ENCODE peak calls at places on chromosomes 16 and 17, in ten cellular contexts. One of them, this sample, is unnamed.

GRCh38 chr17:80625627-80626026 is 81.0 kb downstream of the RPTOR start:
- DNase-seq in C1 segment of cervical spinal cord: no peak
- DNase-seq in activated CD4-positive, CD25-positive, alpha-beta regulatory T cell: no peak
- DNase-seq in NAMALWA: no peak
- DNase-seq in upper lobe of right lung: no peak
- DNase-seq in activated CD8-positive, alpha-beta memory T cell treated with anti-CD3 and anti-CD28 coated beads for 1 hour: no peak
- DNase-seq in COR-L47: no peak
- DNase-seq in naive thymus-derived CD8-positive, alpha-beta T cell: no peak
- DNase-seq in stimulated activated CD8-positive, alpha-beta memory T cell treated with anti-CD3 and anti-CD28 coated beads, Interleukin-4, amount 100 ng/mL, for 4 hours: no peak
- DNase-seq in EL: no peak
- DNase-seq in this sample: no peak

GRCh38 chr16:84315422-84315821 is 20.7 kb downstream of the WFDC1 start:
- DNase-seq in C1 segment of cervical spinal cord: no peak
- DNase-seq in activated CD4-positive, CD25-positive, alpha-beta regulatory T cell: no peak
- DNase-seq in NAMALWA: no peak
- DNase-seq in upper lobe of right lung: peak
- DNase-seq in activated CD8-positive, alpha-beta memory T cell treated with anti-CD3 and anti-CD28 coated beads for 1 hour: no peak
- DNase-seq in COR-L47: no peak
- DNase-seq in naive thymus-derived CD8-positive, alpha-beta T cell: no peak
- DNase-seq in stimulated activated CD8-positive, alpha-beta memory T cell treated with anti-CD3 and anti-CD28 coated beads, Interleukin-4, amount 100 ng/mL, for 4 hours: no peak
- DNase-seq in EL: no peak
- DNase-seq in this sample: no peak

GRCh38 chr17:6101706-6102105 is 31.5 kb downstream of the WSCD1 start:
- DNase-seq in C1 segment of cervical spinal cord: no peak
- DNase-seq in activated CD4-positive, CD25-positive, alpha-beta regulatory T cell: no peak
- DNase-seq in NAMALWA: no peak
- DNase-seq in upper lobe of right lung: no peak
- DNase-seq in activated CD8-positive, alpha-beta memory T cell treated with anti-CD3 and anti-CD28 coated beads for 1 hour: no peak
- DNase-seq in COR-L47: no peak
- DNase-seq in naive thymus-derived CD8-positive, alpha-beta T cell: no peak
- DNase-seq in stimulated activated CD8-positive, alpha-beta memory T cell treated with anti-CD3 and anti-CD28 coated beads, Interleukin-4, amount 100 ng/mL, for 4 hours: no peak
- DNase-seq in EL: no peak
- DNase-seq in this sample: no peak

GRCh38 chr16:70715860-70716357 is 30.1 kb upstream of the MTSS2 start:
- DNase-seq in C1 segment of cervical spinal cord: no peak
- DNase-seq in activated CD4-positive, CD25-positive, alpha-beta regulatory T cell: no peak
- DNase-seq in NAMALWA: no peak
- DNase-seq in upper lobe of right lung: no peak
- DNase-seq in activated CD8-positive, alpha-beta memory T cell treated with anti-CD3 and anti-CD28 coated beads for 1 hour: no peak
- DNase-seq in COR-L47: no peak
- DNase-seq in naive thymus-derived CD8-positive, alpha-beta T cell: no peak
- DNase-seq in stimulated activated CD8-positive, alpha-beta memory T cell treated with anti-CD3 and anti-CD28 coated beads, Interleukin-4, amount 100 ng/mL, for 4 hours: no peak
- DNase-seq in EL: peak
- DNase-seq in this sample: no peak

GRCh38 chr17:8606415-8606814 is 24.1 kb downstream of the MYH10 start:
- DNase-seq in C1 segment of cervical spinal cord: no peak
- DNase-seq in activated CD4-positive, CD25-positive, alpha-beta regulatory T cell: no peak
- DNase-seq in NAMALWA: no peak
- DNase-seq in upper lobe of right lung: no peak
- DNase-seq in activated CD8-positive, alpha-beta memory T cell treated with anti-CD3 and anti-CD28 coated beads for 1 hour: no peak
- DNase-seq in COR-L47: no peak
- DNase-seq in naive thymus-derived CD8-positive, alpha-beta T cell: no peak
- DNase-seq in stimulated activated CD8-positive, alpha-beta memory T cell treated with anti-CD3 and anti-CD28 coated beads, Interleukin-4, amount 100 ng/mL, for 4 hours: no peak
- DNase-seq in EL: no peak
- DNase-seq in this sample: no peak

GRCh38 chr16:53035176-53035942 is 17.3 kb downstream of the CHD9NB start:
- DNase-seq in C1 segment of cervical spinal cord: no peak
- DNase-seq in activated CD4-positive, CD25-positive, alpha-beta regulatory T cell: no peak
- DNase-seq in NAMALWA: no peak
- DNase-seq in upper lobe of right lung: no peak
- DNase-seq in activated CD8-positive, alpha-beta memory T cell treated with anti-CD3 and anti-CD28 coated beads for 1 hour: no peak
- DNase-seq in COR-L47: no peak
- DNase-seq in naive thymus-derived CD8-positive, alpha-beta T cell: no peak
- DNase-seq in stimulated activated CD8-positive, alpha-beta memory T cell treated with anti-CD3 and anti-CD28 coated beads, Interleukin-4, amount 100 ng/mL, for 4 hours: no peak
- DNase-seq in EL: no peak
- DNase-seq in this sample: no peak

GRCh38 chr16:22948603-22949368 is 134.8 kb downstream of the HS3ST2 start:
- DNase-seq in C1 segment of cervical spinal cord: peak
- DNase-seq in activated CD4-positive, CD25-positive, alpha-beta regulatory T cell: no peak
- DNase-seq in NAMALWA: peak
- DNase-seq in upper lobe of right lung: peak
- DNase-seq in activated CD8-positive, alpha-beta memory T cell treated with anti-CD3 and anti-CD28 coated beads for 1 hour: no peak
- DNase-seq in COR-L47: no peak
- DNase-seq in naive thymus-derived CD8-positive, alpha-beta T cell: no peak
- DNase-seq in stimulated activated CD8-positive, alpha-beta memory T cell treated with anti-CD3 and anti-CD28 coated beads, Interleukin-4, amount 100 ng/mL, for 4 hours: no peak
- DNase-seq in EL: peak
- DNase-seq in this sample: peak

GRCh38 chr17:74078363-74078762 is 125.1 kb upstream of the RPL38 start:
- DNase-seq in C1 segment of cervical spinal cord: no peak
- DNase-seq in activated CD4-positive, CD25-positive, alpha-beta regulatory T cell: no peak
- DNase-seq in NAMALWA: no peak
- DNase-seq in upper lobe of right lung: no peak
- DNase-seq in activated CD8-positive, alpha-beta memory T cell treated with anti-CD3 and anti-CD28 coated beads for 1 hour: no peak
- DNase-seq in COR-L47: no peak
- DNase-seq in naive thymus-derived CD8-positive, alpha-beta T cell: no peak
- DNase-seq in stimulated activated CD8-positive, alpha-beta memory T cell treated with anti-CD3 and anti-CD28 coated beads, Interleukin-4, amount 100 ng/mL, for 4 hours: no peak
- DNase-seq in EL: no peak
- DNase-seq in this sample: no peak

GRCh38 chr16:89217388-89218191 is at the start of gene ZNF778:
- DNase-seq in C1 segment of cervical spinal cord: peak
- DNase-seq in activated CD4-positive, CD25-positive, alpha-beta regulatory T cell: peak
- DNase-seq in NAMALWA: peak
- DNase-seq in upper lobe of right lung: peak
- DNase-seq in activated CD8-positive, alpha-beta memory T cell treated with anti-CD3 and anti-CD28 coated beads for 1 hour: peak
- DNase-seq in COR-L47: peak
- DNase-seq in naive thymus-derived CD8-positive, alpha-beta T cell: peak
- DNase-seq in stimulated activated CD8-positive, alpha-beta memory T cell treated with anti-CD3 and anti-CD28 coated beads, Interleukin-4, amount 100 ng/mL, for 4 hours: peak
- DNase-seq in EL: peak
- DNase-seq in this sample: no peak

GRCh38 chr17:2406903-2407790 is 6.3 kb upstream of the MNT start:
- DNase-seq in C1 segment of cervical spinal cord: no peak
- DNase-seq in activated CD4-positive, CD25-positive, alpha-beta regulatory T cell: no peak
- DNase-seq in NAMALWA: no peak
- DNase-seq in upper lobe of right lung: no peak
- DNase-seq in activated CD8-positive, alpha-beta memory T cell treated with anti-CD3 and anti-CD28 coated beads for 1 hour: no peak
- DNase-seq in COR-L47: no peak
- DNase-seq in naive thymus-derived CD8-positive, alpha-beta T cell: no peak
- DNase-seq in stimulated activated CD8-positive, alpha-beta memory T cell treated with anti-CD3 and anti-CD28 coated beads, Interleukin-4, amount 100 ng/mL, for 4 hours: no peak
- DNase-seq in EL: peak
- DNase-seq in this sample: no peak

GRCh38 chr17:59456923-59457615 is 108.3 kb upstream of the DHX40 start:
- DNase-seq in C1 segment of cervical spinal cord: no peak
- DNase-seq in activated CD4-positive, CD25-positive, alpha-beta regulatory T cell: no peak
- DNase-seq in NAMALWA: no peak
- DNase-seq in upper lobe of right lung: no peak
- DNase-seq in activated CD8-positive, alpha-beta memory T cell treated with anti-CD3 and anti-CD28 coated beads for 1 hour: no peak
- DNase-seq in COR-L47: no peak
- DNase-seq in naive thymus-derived CD8-positive, alpha-beta T cell: no peak
- DNase-seq in stimulated activated CD8-positive, alpha-beta memory T cell treated with anti-CD3 and anti-CD28 coated beads, Interleukin-4, amount 100 ng/mL, for 4 hours: no peak
- DNase-seq in EL: no peak
- DNase-seq in this sample: no peak

GRCh38 chr17:40072481-40073346 is 9.9 kb downstream of the THRA start:
- DNase-seq in C1 segment of cervical spinal cord: peak
- DNase-seq in activated CD4-positive, CD25-positive, alpha-beta regulatory T cell: no peak
- DNase-seq in NAMALWA: no peak
- DNase-seq in upper lobe of right lung: no peak
- DNase-seq in activated CD8-positive, alpha-beta memory T cell treated with anti-CD3 and anti-CD28 coated beads for 1 hour: no peak
- DNase-seq in COR-L47: no peak
- DNase-seq in naive thymus-derived CD8-positive, alpha-beta T cell: no peak
- DNase-seq in stimulated activated CD8-positive, alpha-beta memory T cell treated with anti-CD3 and anti-CD28 coated beads, Interleukin-4, amount 100 ng/mL, for 4 hours: no peak
- DNase-seq in EL: no peak
- DNase-seq in this sample: no peak

GRCh38 chr16:15925631-15926030 is 23.8 kb upstream of the ABCC1 start:
- DNase-seq in C1 segment of cervical spinal cord: no peak
- DNase-seq in activated CD4-positive, CD25-positive, alpha-beta regulatory T cell: no peak
- DNase-seq in NAMALWA: no peak
- DNase-seq in upper lobe of right lung: peak
- DNase-seq in activated CD8-positive, alpha-beta memory T cell treated with anti-CD3 and anti-CD28 coated beads for 1 hour: no peak
- DNase-seq in COR-L47: no peak
- DNase-seq in naive thymus-derived CD8-positive, alpha-beta T cell: no peak
- DNase-seq in stimulated activated CD8-positive, alpha-beta memory T cell treated with anti-CD3 and anti-CD28 coated beads, Interleukin-4, amount 100 ng/mL, for 4 hours: no peak
- DNase-seq in EL: no peak
- DNase-seq in this sample: no peak

GRCh38 chr16:84611041-84611440 is 6.8 kb downstream of the COTL1 start:
- DNase-seq in C1 segment of cervical spinal cord: no peak
- DNase-seq in activated CD4-positive, CD25-positive, alpha-beta regulatory T cell: no peak
- DNase-seq in NAMALWA: no peak
- DNase-seq in upper lobe of right lung: no peak
- DNase-seq in activated CD8-positive, alpha-beta memory T cell treated with anti-CD3 and anti-CD28 coated beads for 1 hour: no peak
- DNase-seq in COR-L47: no peak
- DNase-seq in naive thymus-derived CD8-positive, alpha-beta T cell: no peak
- DNase-seq in stimulated activated CD8-positive, alpha-beta memory T cell treated with anti-CD3 and anti-CD28 coated beads, Interleukin-4, amount 100 ng/mL, for 4 hours: no peak
- DNase-seq in EL: no peak
- DNase-seq in this sample: no peak

GRCh38 chr16:56353054-56353921 is 72.1 kb downstream of the AMFR start:
- DNase-seq in C1 segment of cervical spinal cord: no peak
- DNase-seq in activated CD4-positive, CD25-positive, alpha-beta regulatory T cell: no peak
- DNase-seq in NAMALWA: no peak
- DNase-seq in upper lobe of right lung: peak
- DNase-seq in activated CD8-positive, alpha-beta memory T cell treated with anti-CD3 and anti-CD28 coated beads for 1 hour: no peak
- DNase-seq in COR-L47: no peak
- DNase-seq in naive thymus-derived CD8-positive, alpha-beta T cell: no peak
- DNase-seq in stimulated activated CD8-positive, alpha-beta memory T cell treated with anti-CD3 and anti-CD28 coated beads, Interleukin-4, amount 100 ng/mL, for 4 hours: no peak
- DNase-seq in EL: no peak
- DNase-seq in this sample: no peak

GRCh38 chr17:7544911-7545310 is 3.9 kb upstream of the TNFSF12 start:
- DNase-seq in C1 segment of cervical spinal cord: no peak
- DNase-seq in activated CD4-positive, CD25-positive, alpha-beta regulatory T cell: no peak
- DNase-seq in NAMALWA: no peak
- DNase-seq in upper lobe of right lung: no peak
- DNase-seq in activated CD8-positive, alpha-beta memory T cell treated with anti-CD3 and anti-CD28 coated beads for 1 hour: no peak
- DNase-seq in COR-L47: no peak
- DNase-seq in naive thymus-derived CD8-positive, alpha-beta T cell: no peak
- DNase-seq in stimulated activated CD8-positive, alpha-beta memory T cell treated with anti-CD3 and anti-CD28 coated beads, Interleukin-4, amount 100 ng/mL, for 4 hours: no peak
- DNase-seq in EL: no peak
- DNase-seq in this sample: no peak

GRCh38 chr17:75844530-75845057 is 390 bp upstream of the UNC13D start:
- DNase-seq in C1 segment of cervical spinal cord: peak
- DNase-seq in activated CD4-positive, CD25-positive, alpha-beta regulatory T cell: no peak
- DNase-seq in NAMALWA: no peak
- DNase-seq in upper lobe of right lung: peak
- DNase-seq in activated CD8-positive, alpha-beta memory T cell treated with anti-CD3 and anti-CD28 coated beads for 1 hour: no peak
- DNase-seq in COR-L47: no peak
- DNase-seq in naive thymus-derived CD8-positive, alpha-beta T cell: no peak
- DNase-seq in stimulated activated CD8-positive, alpha-beta memory T cell treated with anti-CD3 and anti-CD28 coated beads, Interleukin-4, amount 100 ng/mL, for 4 hours: no peak
- DNase-seq in EL: no peak
- DNase-seq in this sample: no peak

GRCh38 chr17:40366076-40366860 is 1.7 kb upstream of the GJD3 start:
- DNase-seq in C1 segment of cervical spinal cord: no peak
- DNase-seq in activated CD4-positive, CD25-positive, alpha-beta regulatory T cell: no peak
- DNase-seq in NAMALWA: no peak
- DNase-seq in upper lobe of right lung: peak
- DNase-seq in activated CD8-positive, alpha-beta memory T cell treated with anti-CD3 and anti-CD28 coated beads for 1 hour: no peak
- DNase-seq in COR-L47: no peak
- DNase-seq in naive thymus-derived CD8-positive, alpha-beta T cell: no peak
- DNase-seq in stimulated activated CD8-positive, alpha-beta memory T cell treated with anti-CD3 and anti-CD28 coated beads, Interleukin-4, amount 100 ng/mL, for 4 hours: no peak
- DNase-seq in EL: no peak
- DNase-seq in this sample: no peak

GRCh38 chr17:30232822-30233427 is 2.6 kb downstream of the SLC6A4 start:
- DNase-seq in C1 segment of cervical spinal cord: no peak
- DNase-seq in activated CD4-positive, CD25-positive, alpha-beta regulatory T cell: no peak
- DNase-seq in NAMALWA: no peak
- DNase-seq in upper lobe of right lung: no peak
- DNase-seq in activated CD8-positive, alpha-beta memory T cell treated with anti-CD3 and anti-CD28 coated beads for 1 hour: no peak
- DNase-seq in COR-L47: no peak
- DNase-seq in naive thymus-derived CD8-positive, alpha-beta T cell: no peak
- DNase-seq in stimulated activated CD8-positive, alpha-beta memory T cell treated with anti-CD3 and anti-CD28 coated beads, Interleukin-4, amount 100 ng/mL, for 4 hours: no peak
- DNase-seq in EL: no peak
- DNase-seq in this sample: no peak

GRCh38 chr17:74325743-74326379 is at the start of gene KIF19:
- DNase-seq in C1 segment of cervical spinal cord: peak
- DNase-seq in activated CD4-positive, CD25-positive, alpha-beta regulatory T cell: no peak
- DNase-seq in NAMALWA: no peak
- DNase-seq in upper lobe of right lung: peak
- DNase-seq in activated CD8-positive, alpha-beta memory T cell treated with anti-CD3 and anti-CD28 coated beads for 1 hour: peak
- DNase-seq in COR-L47: no peak
- DNase-seq in naive thymus-derived CD8-positive, alpha-beta T cell: no peak
- DNase-seq in stimulated activated CD8-positive, alpha-beta memory T cell treated with anti-CD3 and anti-CD28 coated beads, Interleukin-4, amount 100 ng/mL, for 4 hours: peak
- DNase-seq in EL: no peak
- DNase-seq in this sample: no peak

GRCh38 chr16:3717235-3718018 is at the start of gene TRAP1:
- DNase-seq in C1 segment of cervical spinal cord: peak
- DNase-seq in activated CD4-positive, CD25-positive, alpha-beta regulatory T cell: peak
- DNase-seq in NAMALWA: peak
- DNase-seq in upper lobe of right lung: peak
- DNase-seq in activated CD8-positive, alpha-beta memory T cell treated with anti-CD3 and anti-CD28 coated beads for 1 hour: peak
- DNase-seq in COR-L47: peak
- DNase-seq in naive thymus-derived CD8-positive, alpha-beta T cell: peak
- DNase-seq in stimulated activated CD8-positive, alpha-beta memory T cell treated with anti-CD3 and anti-CD28 coated beads, Interleukin-4, amount 100 ng/mL, for 4 hours: peak
- DNase-seq in EL: peak
- DNase-seq in this sample: no peak

GRCh38 chr17:57562231-57562630 is 182.9 kb downstream of the CCDC182 start:
- DNase-seq in C1 segment of cervical spinal cord: no peak
- DNase-seq in activated CD4-positive, CD25-positive, alpha-beta regulatory T cell: no peak
- DNase-seq in NAMALWA: no peak
- DNase-seq in upper lobe of right lung: no peak
- DNase-seq in activated CD8-positive, alpha-beta memory T cell treated with anti-CD3 and anti-CD28 coated beads for 1 hour: no peak
- DNase-seq in COR-L47: no peak
- DNase-seq in naive thymus-derived CD8-positive, alpha-beta T cell: no peak
- DNase-seq in stimulated activated CD8-positive, alpha-beta memory T cell treated with anti-CD3 and anti-CD28 coated beads, Interleukin-4, amount 100 ng/mL, for 4 hours: no peak
- DNase-seq in EL: no peak
- DNase-seq in this sample: no peak

GRCh38 chr16:23709536-23709935 is 3.5 kb downstream of the ERN2 start:
- DNase-seq in C1 segment of cervical spinal cord: no peak
- DNase-seq in activated CD4-positive, CD25-positive, alpha-beta regulatory T cell: no peak
- DNase-seq in NAMALWA: no peak
- DNase-seq in upper lobe of right lung: no peak
- DNase-seq in activated CD8-positive, alpha-beta memory T cell treated with anti-CD3 and anti-CD28 coated beads for 1 hour: no peak
- DNase-seq in COR-L47: no peak
- DNase-seq in naive thymus-derived CD8-positive, alpha-beta T cell: no peak
- DNase-seq in stimulated activated CD8-positive, alpha-beta memory T cell treated with anti-CD3 and anti-CD28 coated beads, Interleukin-4, amount 100 ng/mL, for 4 hours: no peak
- DNase-seq in EL: no peak
- DNase-seq in this sample: no peak

GRCh38 chr16:5001986-5002385 is 31.7 kb downstream of the NAGPA start:
- DNase-seq in C1 segment of cervical spinal cord: no peak
- DNase-seq in activated CD4-positive, CD25-positive, alpha-beta regulatory T cell: no peak
- DNase-seq in NAMALWA: no peak
- DNase-seq in upper lobe of right lung: no peak
- DNase-seq in activated CD8-positive, alpha-beta memory T cell treated with anti-CD3 and anti-CD28 coated beads for 1 hour: no peak
- DNase-seq in COR-L47: no peak
- DNase-seq in naive thymus-derived CD8-positive, alpha-beta T cell: no peak
- DNase-seq in stimulated activated CD8-positive, alpha-beta memory T cell treated with anti-CD3 and anti-CD28 coated beads, Interleukin-4, amount 100 ng/mL, for 4 hours: no peak
- DNase-seq in EL: no peak
- DNase-seq in this sample: no peak

This sample was measured in SK-N-MC.